ENCODE peak calls at places on chromosomes 4 and X, in ten cellular contexts. S, W, E, Z, N, T, A, K, H and B are unnamed samples.

GRCh38 chr4:478373-478772 is 20.6 kb downstream of the ZNF721 start:
- DNase-seq in S (no peak), W (no peak), E (no peak), Z (no peak), N (no peak), T (no peak), A (no peak), K (no peak), H (no peak), B (no peak)

GRCh38 chr4:1594871-1595788 is 89.0 kb downstream of the FAM53A start:
- DNase-seq in S (no peak), W (no peak), E (no peak), Z (no peak), N (no peak), T (no peak), A (no peak), K (no peak), H (no peak), B (peak; percentile 48)

GRCh38 chrX:134753185-134754008 is 95.1 kb upstream of the PLAC1 start:
- DNase-seq in S (no peak), W (no peak), E (no peak), Z (no peak), N (no peak), T (no peak), A (no peak), K (peak; percentile 29), H (no peak), B (no peak)

GRCh38 chrX:16664059-16664458 is 14.1 kb downstream of the S100G start:
- DNase-seq in S (no peak), W (no peak), E (no peak), Z (no peak), N (no peak), T (no peak), A (no peak), K (no peak), H (no peak), B (no peak)

GRCh38 chrX:7254144-7254543 is 106.2 kb upstream of the PUDP start:
- DNase-seq in S (no peak), W (no peak), E (no peak), Z (no peak), N (no peak), T (no peak), A (no peak), K (no peak), H (no peak), B (no peak)

GRCh38 chr4:86011117-86011516 is 348.7 kb downstream of the MAPK10 start:
- DNase-seq in S (no peak), W (no peak), E (peak; percentile 48), Z (no peak), N (no peak), T (no peak), A (no peak), K (no peak), H (no peak), B (no peak)

GRCh38 chrX:270848-271367 is 10.3 kb upstream of the PLCXD1 start:
- DNase-seq in S (no peak), W (no peak), E (peak; percentile 3), Z (peak; percentile 21), N (peak; percentile 70), T (no peak), A (no peak), K (no peak), H (no peak), B (peak; percentile 63)

GRCh38 chr4:69860007-69860406 is at the start of gene SULT1E1:
- DNase-seq in S (no peak), W (no peak), E (no peak), Z (no peak), N (no peak), T (no peak), A (no peak), K (no peak), H (no peak), B (no peak)

GRCh38 chrX:141469469-141469868 is 115.1 kb downstream of the SPANXA1 start:
- DNase-seq in S (no peak), W (no peak), E (no peak), Z (no peak), N (no peak), T (no peak), A (no peak), K (peak; percentile 2), H (no peak), B (no peak)

GRCh38 chr4:99946346-99947189 is at the start of gene DNAJB14:
- DNase-seq in S (peak; percentile 85), W (peak; percentile 77), E (peak; percentile 46), Z (peak; percentile 83), N (peak; percentile 83), T (peak; percentile 90), A (no peak), K (no peak), H (no peak), B (peak; percentile 87)

GRCh38 chrX:27599928-27600327 is 9.8 kb downstream of the DCAF8L2 start:
- DNase-seq in S (no peak), W (no peak), E (no peak), Z (no peak), N (no peak), T (no peak), A (no peak), K (peak; percentile 24), H (no peak), B (no peak)
- TF ChIP-seq EP300 in S (no peak), W (no peak), E (no peak), Z (no peak), N (no peak), T (no peak), A (no peak), K (no peak), H (no peak), B (no peak)

GRCh38 chrX:110992611-110993010 is 103.4 kb upstream of the PAK3 start:
- DNase-seq in S (no peak), W (peak; percentile 10), E (no peak), Z (peak; percentile 31), N (no peak), T (peak; percentile 24), A (no peak), K (peak; percentile 10), H (peak; percentile 21), B (no peak)
- TF ChIP-seq EP300 in S (no peak), W (no peak), E (no peak), Z (no peak), N (no peak), T (no peak), A (no peak), K (no peak), H (no peak), B (no peak)

GRCh38 chr4:83417566-83417965 is 38.1 kb downstream of the HELQ start:
- DNase-seq in S (no peak), W (no peak), E (no peak), Z (no peak), N (no peak), T (no peak), A (no peak), K (no peak), H (no peak), B (no peak)

GRCh38 chr4:83408958-83409357 is 46.7 kb downstream of the HELQ start:
- DNase-seq in S (no peak), W (no peak), E (no peak), Z (no peak), N (no peak), T (no peak), A (no peak), K (no peak), H (no peak), B (no peak)

DNA sequence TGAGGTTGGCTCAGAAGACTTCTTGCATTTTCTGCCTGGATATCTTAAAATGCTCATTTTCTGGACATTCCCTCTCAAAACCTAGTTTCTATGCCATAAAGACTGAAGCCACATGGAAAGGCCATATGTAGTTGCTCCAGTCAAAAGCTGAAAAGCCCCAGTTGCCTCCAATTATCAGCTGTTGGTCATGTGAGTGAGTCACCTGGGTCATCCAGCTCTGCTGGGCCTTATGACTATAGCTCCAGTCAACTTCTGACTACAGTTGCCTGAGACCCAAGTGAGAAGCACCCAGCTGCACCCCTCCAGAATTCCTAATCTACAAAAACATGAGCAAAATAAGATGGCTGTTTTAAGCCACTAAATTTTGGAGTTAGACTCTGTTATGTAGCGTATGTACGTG is 41.9 kb downstream of the HELQ start:
- DNase-seq in S (no peak), W (no peak), E (no peak), Z (no peak), N (no peak), T (no peak), A (no peak), K (no peak), H (no peak), B (no peak)
- TF ChIP-seq EP300 in S (no peak), W (no peak), E (no peak), Z (no peak), N (no peak), T (no peak), A (no peak), K (no peak), H (no peak), B (no peak)

GRCh38 chr4:78556655-78557054 is 5.1 kb downstream of the ANXA3 start:
- DNase-seq in S (no peak), W (no peak), E (no peak), Z (no peak), N (no peak), T (no peak), A (no peak), K (no peak), H (no peak), B (no peak)

GRCh38 chr4:78557841-78558240 is 6.3 kb downstream of the ANXA3 start:
- DNase-seq in S (no peak), W (no peak), E (no peak), Z (no peak), N (no peak), T (no peak), A (no peak), K (no peak), H (no peak), B (no peak)

GRCh38 chr4:78561677-78562076 is 10.1 kb downstream of the ANXA3 start:
- DNase-seq in S (no peak), W (no peak), E (no peak), Z (no peak), N (no peak), T (no peak), A (no peak), K (no peak), H (no peak), B (no peak)

GRCh38 chr4:78560296-78560963 is 8.9 kb downstream of the ANXA3 start:
- DNase-seq in S (no peak), W (no peak), E (no peak), Z (no peak), N (no peak), T (no peak), A (no peak), K (no peak), H (no peak), B (no peak)

GRCh38 chr4:78558421-78558820 is 6.9 kb downstream of the ANXA3 start:
- DNase-seq in S (no peak), W (no peak), E (no peak), Z (no peak), N (no peak), T (no peak), A (no peak), K (no peak), H (no peak), B (no peak)
- TF ChIP-seq EP300 in S (no peak), W (no peak), E (no peak), Z (no peak), N (no peak), T (no peak), A (no peak), K (no peak), H (no peak), B (no peak)

DNA sequence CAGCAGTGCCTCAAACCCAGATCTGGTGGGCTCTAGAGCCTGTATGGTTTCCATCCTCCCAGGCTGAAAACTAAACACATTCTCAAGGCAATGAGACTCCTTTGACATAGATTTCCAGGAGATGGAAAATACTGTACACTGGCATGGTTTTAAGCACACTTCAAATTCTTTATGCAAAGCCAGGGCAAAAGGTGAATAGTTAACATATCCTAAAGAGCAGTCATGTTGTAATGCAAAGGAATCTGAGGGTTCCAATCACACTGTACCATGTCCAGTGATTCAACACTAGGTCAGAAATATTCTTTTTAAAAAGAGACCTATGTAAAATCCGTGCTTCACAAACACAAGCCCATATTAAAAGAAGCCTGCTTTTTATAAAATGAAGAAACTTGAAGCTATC is 195.3 kb downstream of the QDPR start:
- DNase-seq in S (no peak), W (no peak), E (no peak), Z (no peak), N (no peak), T (no peak), A (no peak), K (no peak), H (no peak), B (no peak)
- TF ChIP-seq EP300 in S (no peak), W (no peak), E (no peak), Z (no peak), N (no peak), T (no peak), A (no peak), K (no peak), H (no peak), B (no peak)